ENCODE peak calls at places on chromosomes 5 and 9, in six cellular contexts. L is transverse colon; K is CD4-positive, CD25-positive, alpha-beta regulatory T cell; I is stomach; R is CD8-positive, alpha-beta T cell; U is upper lobe of left lung. Z is an unnamed sample.

GRCh38 chr5:66442951-66443445 is 153.2 kb upstream of the MAST4 start:
- DNase-seq in K (no peak), I (no peak), L (no peak), U (no peak), R (no peak), Z (no peak)

GRCh38 chr5:132770476-132771159 is 6.4 kb downstream of the SEPTIN8 start:
- DNase-seq in I (no peak), K (no peak), U (no peak), R (no peak), L (no peak), Z (no peak)

GRCh38 chr9:136328622-136329041 is 1.3 kb downstream of the GPSM1 start:
- DNase-seq in R (no peak), I (no peak), K (no peak), U (no peak), L (no peak), Z (no peak)

GRCh38 chr9:68949271-68950000 is 64.5 kb downstream of the PRKACG start:
- DNase-seq in K (peak; percentile 22), U (no peak), I (no peak), R (no peak), L (peak; percentile 34), Z (peak; percentile 24)

GRCh38 chr5:56481998-56482698 is 249.0 kb upstream of the ANKRD55 start:
- DNase-seq in U (no peak), K (no peak), R (no peak), L (no peak), I (no peak), Z (no peak)

GRCh38 chr5:112860929-112861637 is at the start of gene SRP19:
- DNase-seq in U (peak; percentile 96), I (peak; percentile 96), R (peak; percentile 89), K (peak; percentile 91), L (peak; percentile 95), Z (peak; percentile 86)

GRCh38 chr9:127970401-127971313 is 10.1 kb downstream of the EEIG1 start:
- DNase-seq in U (no peak), I (no peak), K (peak; percentile 82), L (peak; percentile 57), R (peak; percentile 62), Z (peak; percentile 83)

GRCh38 chr5:179273441-179274145 is 71.7 kb downstream of the ADAMTS2 start:
- DNase-seq in L (no peak), R (no peak), U (no peak), K (no peak), I (no peak), Z (no peak)

GRCh38 chr9:115606851-115607250 is 488.9 kb upstream of the TNC start:
- DNase-seq in U (no peak), I (no peak), L (no peak), K (no peak), R (no peak), Z (no peak)

GRCh38 chr9:115601456-115601855 is 483.5 kb upstream of the TNC start:
- DNase-seq in R (no peak), K (no peak), U (no peak), I (no peak), L (no peak), Z (no peak)

DNA sequence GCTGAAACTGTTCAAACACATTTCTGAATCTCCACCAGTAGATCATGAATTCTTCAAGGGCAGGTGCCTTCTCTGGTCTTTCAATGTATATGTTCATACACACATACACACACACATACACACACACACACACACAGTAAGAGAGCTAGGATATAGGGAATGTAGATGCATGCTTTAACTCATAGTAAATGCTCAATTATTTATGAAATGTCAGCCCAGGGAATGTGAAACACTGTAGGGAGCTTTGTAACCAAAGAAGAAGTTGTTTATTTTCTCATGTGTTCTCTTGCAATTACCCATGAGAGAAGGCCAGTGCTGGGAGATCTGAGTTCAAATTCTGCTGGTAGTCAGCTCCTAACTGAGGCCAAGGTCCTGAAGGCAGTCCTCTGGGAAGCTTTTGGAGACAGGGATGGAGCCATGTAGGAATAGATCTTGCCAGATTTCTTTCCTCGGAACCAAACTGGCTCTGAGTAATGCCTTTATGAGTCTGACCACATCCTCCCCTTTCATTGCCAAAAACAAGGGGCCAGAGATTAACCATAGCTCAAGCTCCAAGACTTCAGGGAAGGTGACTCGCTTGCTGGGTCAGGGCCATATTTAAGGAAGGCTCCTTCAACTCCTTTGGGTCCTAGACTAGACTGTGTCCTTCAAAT is 487.0 kb upstream of the TNC start:
- DNase-seq in U (no peak), K (no peak), L (no peak), R (no peak), I (no peak), Z (no peak)
- H3K27ac ChIP-seq in U (no peak overlapping the region), K (no peak overlapping the region), L (no peak overlapping the region), R (no peak overlapping the region), I (no peak overlapping the region), Z (no peak overlapping the region)

GRCh38 chr9:94805585-94805984 is 79.1 kb downstream of the AOPEP start:
- DNase-seq in L (peak; percentile 53), I (no peak), K (no peak), R (no peak), U (no peak), Z (no peak)
- H3K27ac ChIP-seq in L (peak overlapping the region; percentile 80), I (peak overlapping the region; percentile 76), K (no peak overlapping the region), R (no peak overlapping the region), U (peak overlapping the region; percentile 78), Z (no peak overlapping the region)

GRCh38 chr5:1051366-1051720 is 42.7 kb downstream of the NKD2 start:
- DNase-seq in U (no peak), R (no peak), K (no peak), I (no peak), L (no peak), Z (no peak)
- H3K27ac ChIP-seq in U (no peak overlapping the region), R (no peak overlapping the region), K (no peak overlapping the region), I (no peak overlapping the region), L (no peak overlapping the region), Z (no peak overlapping the region)

GRCh38 chr9:114039484-114039883 is 38.6 kb downstream of the AMBP start:
- DNase-seq in I (no peak), U (no peak), L (no peak), R (no peak), K (no peak), Z (no peak)
- H3K27ac ChIP-seq in I (no peak overlapping the region), U (no peak overlapping the region), L (no peak overlapping the region), R (no peak overlapping the region), K (no peak overlapping the region), Z (no peak overlapping the region)

GRCh38 chr5:107538331-107539162 is 132.2 kb downstream of the EFNA5 start:
- DNase-seq in K (no peak), U (no peak), I (no peak), L (no peak), R (no peak), Z (no peak)
- H3K27ac ChIP-seq in K (no peak overlapping the region), U (no peak overlapping the region), I (no peak overlapping the region), L (peak overlapping the region; percentile 20), R (no peak overlapping the region), Z (no peak overlapping the region)

GRCh38 chr9:91245432-91246313 is 116.0 kb downstream of the AUH start:
- DNase-seq in R (no peak), I (peak; percentile 44), U (no peak), L (no peak), K (no peak), Z (no peak)
- H3K27ac ChIP-seq in R (no peak overlapping the region), I (peak overlapping the region; percentile 27), U (no peak overlapping the region), L (no peak overlapping the region), K (no peak overlapping the region), Z (no peak overlapping the region)

GRCh38 chr5:111635151-111635945 is 121.6 kb downstream of the NREP start:
- DNase-seq in U (no peak), K (no peak), I (peak; percentile 42), R (no peak), L (no peak), Z (no peak)
- H3K27ac ChIP-seq in U (no peak overlapping the region), K (no peak overlapping the region), I (no peak overlapping the region), R (no peak overlapping the region), L (no peak overlapping the region), Z (no peak overlapping the region)

GRCh38 chr9:134457321-134457923 is 131.2 kb downstream of the RXRA start:
- DNase-seq in L (no peak), R (no peak), K (no peak), U (no peak), I (no peak), Z (no peak)

GRCh38 chr9:134459164-134459563 is 132.9 kb downstream of the RXRA start:
- DNase-seq in L (no peak), U (peak; percentile 66), I (no peak), R (no peak), K (no peak), Z (no peak)

GRCh38 chr9:134459573-134459972 is 133.3 kb downstream of the RXRA start:
- DNase-seq in L (no peak), I (no peak), U (no peak), R (no peak), K (no peak), Z (no peak)

GRCh38 chr9:134456740-134457315 is 130.6 kb downstream of the RXRA start:
- DNase-seq in L (no peak), I (no peak), K (no peak), U (no peak), R (no peak), Z (no peak)

GRCh38 chr9:134458111-134458845 is 132.0 kb downstream of the RXRA start:
- DNase-seq in U (no peak), R (no peak), L (no peak), K (no peak), I (no peak), Z (no peak)
- H3K27ac ChIP-seq in U (peak overlapping the region; percentile 95), R (no peak overlapping the region), L (peak overlapping the region; percentile 87), K (no peak overlapping the region), I (no peak overlapping the region), Z (no peak overlapping the region)

DNA sequence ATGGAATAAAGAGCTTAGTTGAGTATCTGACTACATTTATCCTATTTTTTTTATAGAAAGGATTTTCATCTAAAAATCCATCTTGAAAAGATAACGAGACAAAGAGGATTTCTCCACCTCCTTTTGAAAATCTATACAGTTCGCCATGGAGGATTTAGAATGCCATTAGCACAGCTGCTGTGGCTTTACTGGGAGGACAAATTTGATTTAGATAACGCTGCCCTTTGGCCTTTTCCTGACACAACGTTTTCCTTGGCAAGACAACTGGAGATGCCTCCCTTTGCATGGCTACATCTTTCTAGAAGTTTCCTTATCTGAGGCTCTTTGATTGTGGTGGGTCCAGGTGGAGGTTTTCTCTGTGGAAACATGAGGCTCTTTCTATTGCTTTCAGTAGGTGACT is 146.7 kb upstream of the KLF9 start:
- DNase-seq in R (no peak), L (no peak), U (no peak), K (no peak), I (no peak), Z (no peak)
- H3K27ac ChIP-seq in R (no peak overlapping the region), L (peak overlapping the region; percentile 33), U (peak overlapping the region; percentile 28), K (no peak overlapping the region), I (peak overlapping the region; percentile 70), Z (no peak overlapping the region)